ENCODE peak calls at places on chromosomes 4 and X, in eight cellular contexts. Y, Z, G, L, J, S, D and A are unnamed samples.

GRCh38 chrX:136028383-136028984 is 43.2 kb downstream of the SLC9A6 start:
- DNase-seq in S (peak), J (peak), D (no peak), Y (no peak), G (no peak), L (no peak), Z (no peak), A (peak)

GRCh38 chrX:30521440-30522182 is 56.0 kb downstream of the TASL start:
- DNase-seq in D (no peak), S (peak), G (no peak), J (no peak), Y (no peak), Z (no peak), L (no peak), A (peak)

GRCh38 chr4:76434901-76435688 is at the start of gene SHROOM3:
- DNase-seq in G (no peak), L (no peak), S (peak), Z (no peak), D (no peak), J (no peak), Y (no peak), A (peak)

GRCh38 chr4:142265946-142266345 is 580.2 kb downstream of the INPP4B start:
- DNase-seq in L (no peak), D (no peak), J (no peak), S (no peak), Z (no peak), G (no peak), Y (no peak), A (no peak)

GRCh38 chr4:169810325-169811323 is 52.9 kb upstream of the HPF1 start:
- DNase-seq in D (peak), Y (peak), S (peak), J (peak), Z (no peak), L (no peak), G (no peak), A (peak)

GRCh38 chr4:48345542-48345941 is 4.2 kb downstream of the SLAIN2 start:
- DNase-seq in S (no peak), Z (no peak), Y (no peak), G (no peak), L (no peak), D (no peak), J (no peak), A (no peak)

GRCh38 chrX:134716620-134717012 is 58.3 kb upstream of the PLAC1 start:
- DNase-seq in Z (no peak), L (no peak), G (no peak), Y (no peak), D (no peak), J (no peak), S (no peak), A (no peak)

GRCh38 chr4:151110236-151110635 is 10.8 kb downstream of the RPS3A start:
- DNase-seq in G (no peak), D (no peak), S (no peak), J (no peak), Y (no peak), L (no peak), Z (no peak), A (no peak)

GRCh38 chrX:148811236-148811635 is 310.8 kb downstream of the AFF2 start:
- DNase-seq in D (no peak), S (peak), Z (no peak), L (no peak), G (no peak), J (no peak), Y (no peak), A (peak)

GRCh38 chr4:73452953-73453700 is 17.1 kb downstream of the AFP start:
- DNase-seq in Y (no peak), L (no peak), Z (no peak), J (no peak), D (no peak), G (no peak), S (no peak), A (no peak)

GRCh38 chr4:115366390-115366789 is 253.0 kb upstream of the NDST4 start:
- DNase-seq in S (no peak), L (no peak), Z (no peak), D (no peak), G (no peak), J (no peak), Y (no peak), A (no peak)